ENCODE peak calls at places on chromosomes 1 and 21, in seven cellular contexts. One of them, this sample, is unnamed.
A peak's percentile ranks its signal among the peaks of the same experiment; 100 is the strongest.

GRCh38 chr1:66262233-66262632 is 271.7 kb upstream of the SGIP1 start:
- DNase-seq in CD8-positive, alpha-beta memory T cell: no peak
- DNase-seq in GM23338: no peak
- DNase-seq in suprapubic skin: peak; percentile 74
- DNase-seq in sigmoid colon: no peak
- DNase-seq in body of pancreas: no peak
- DNase-seq in left ventricle myocardium inferior: no peak
- DNase-seq in this sample: no peak

GRCh38 chr1:11383553-11384169 is 95.3 kb upstream of the DISP3 start:
- DNase-seq in sigmoid colon: no peak
- DNase-seq in CD8-positive, alpha-beta memory T cell: no peak
- DNase-seq in GM23338: no peak
- DNase-seq in body of pancreas: no peak
- DNase-seq in suprapubic skin: no peak
- DNase-seq in left ventricle myocardium inferior: no peak
- DNase-seq in this sample: no peak

GRCh38 chr1:37808369-37809319 is 636 bp upstream of the YRDC start:
- DNase-seq in body of pancreas: peak; percentile 90
- DNase-seq in GM23338: peak; percentile 59
- DNase-seq in suprapubic skin: peak; percentile 65
- DNase-seq in sigmoid colon: peak; percentile 86
- DNase-seq in CD8-positive, alpha-beta memory T cell: no peak
- DNase-seq in left ventricle myocardium inferior: peak; percentile 63
- DNase-seq in this sample: peak; percentile 88

GRCh38 chr1:112320035-112320429 is 76.0 kb upstream of the CTTNBP2NL start:
- DNase-seq in GM23338: no peak
- DNase-seq in suprapubic skin: no peak
- DNase-seq in body of pancreas: no peak
- DNase-seq in sigmoid colon: no peak
- DNase-seq in left ventricle myocardium inferior: no peak
- DNase-seq in CD8-positive, alpha-beta memory T cell: no peak
- DNase-seq in this sample: no peak

GRCh38 chr1:15459771-15460719 is 3.5 kb downstream of the CELA2A start:
- DNase-seq in body of pancreas: peak; percentile 57
- DNase-seq in CD8-positive, alpha-beta memory T cell: no peak
- DNase-seq in GM23338: no peak
- DNase-seq in suprapubic skin: no peak
- DNase-seq in left ventricle myocardium inferior: no peak
- DNase-seq in sigmoid colon: no peak
- DNase-seq in this sample: peak; percentile 90

GRCh38 chr1:228374711-228375577 is 31.7 kb downstream of the TRIM11 start:
- DNase-seq in sigmoid colon: peak; percentile 95
- DNase-seq in GM23338: no peak
- DNase-seq in left ventricle myocardium inferior: peak; percentile 87
- DNase-seq in suprapubic skin: peak; percentile 90
- DNase-seq in CD8-positive, alpha-beta memory T cell: no peak
- DNase-seq in body of pancreas: peak; percentile 54
- DNase-seq in this sample: peak; percentile 27

GRCh38 chr1:54453509-54453908 is 47.3 kb upstream of the SSBP3 start:
- DNase-seq in GM23338: no peak
- DNase-seq in sigmoid colon: peak; percentile 22
- DNase-seq in CD8-positive, alpha-beta memory T cell: no peak
- DNase-seq in suprapubic skin: no peak
- DNase-seq in left ventricle myocardium inferior: no peak
- DNase-seq in body of pancreas: no peak
- DNase-seq in this sample: no peak

GRCh38 chr21:44294391-44295162 is 5.3 kb upstream of the PFKL start:
- DNase-seq in left ventricle myocardium inferior: peak; percentile 91
- DNase-seq in suprapubic skin: no peak
- DNase-seq in body of pancreas: peak; percentile 45
- DNase-seq in GM23338: no peak
- DNase-seq in CD8-positive, alpha-beta memory T cell: peak; percentile 14
- DNase-seq in sigmoid colon: peak; percentile 93
- DNase-seq in this sample: peak; percentile 36

GRCh38 chr1:87330201-87330953 is 1.7 kb downstream of the LMO4 start:
- DNase-seq in suprapubic skin: peak; percentile 62
- DNase-seq in CD8-positive, alpha-beta memory T cell: peak; percentile 8
- DNase-seq in body of pancreas: peak; percentile 43
- DNase-seq in left ventricle myocardium inferior: no peak
- DNase-seq in GM23338: peak; percentile 79
- DNase-seq in sigmoid colon: peak; percentile 69
- DNase-seq in this sample: peak; percentile 50

GRCh38 chr1:203076031-203076511 is 9.7 kb downstream of the MYOG start:
- DNase-seq in GM23338: peak; percentile 71
- DNase-seq in left ventricle myocardium inferior: no peak
- DNase-seq in CD8-positive, alpha-beta memory T cell: no peak
- DNase-seq in suprapubic skin: no peak
- DNase-seq in body of pancreas: no peak
- DNase-seq in sigmoid colon: peak; percentile 65
- DNase-seq in this sample: no peak

GRCh38 chr1:210376836-210377377 is 48.2 kb downstream of the HHAT start:
- DNase-seq in body of pancreas: no peak
- DNase-seq in suprapubic skin: no peak
- DNase-seq in left ventricle myocardium inferior: no peak
- DNase-seq in CD8-positive, alpha-beta memory T cell: no peak
- DNase-seq in GM23338: no peak
- DNase-seq in sigmoid colon: no peak
- DNase-seq in this sample: no peak

GRCh38 chr1:202192770-202193613 is 607 bp upstream of the LGR6 start:
- DNase-seq in CD8-positive, alpha-beta memory T cell: peak; percentile 38
- DNase-seq in suprapubic skin: no peak
- DNase-seq in sigmoid colon: peak; percentile 77
- DNase-seq in GM23338: peak; percentile 88
- DNase-seq in body of pancreas: peak; percentile 67
- DNase-seq in left ventricle myocardium inferior: peak; percentile 50
- DNase-seq in this sample: peak; percentile 67

GRCh38 chr1:167207940-167208623 is 12.6 kb upstream of the POU2F1 start:
- DNase-seq in suprapubic skin: no peak
- DNase-seq in CD8-positive, alpha-beta memory T cell: no peak
- DNase-seq in GM23338: peak; percentile 37
- DNase-seq in body of pancreas: no peak
- DNase-seq in sigmoid colon: no peak
- DNase-seq in left ventricle myocardium inferior: no peak
- DNase-seq in this sample: no peak

GRCh38 chr1:39081266-39082139 is 55.4 kb downstream of the NDUFS5 start:
- DNase-seq in left ventricle myocardium inferior: peak; percentile 18
- DNase-seq in suprapubic skin: no peak
- DNase-seq in body of pancreas: peak; percentile 24
- DNase-seq in GM23338: no peak
- DNase-seq in sigmoid colon: no peak
- DNase-seq in CD8-positive, alpha-beta memory T cell: no peak
- DNase-seq in this sample: no peak

DNA sequence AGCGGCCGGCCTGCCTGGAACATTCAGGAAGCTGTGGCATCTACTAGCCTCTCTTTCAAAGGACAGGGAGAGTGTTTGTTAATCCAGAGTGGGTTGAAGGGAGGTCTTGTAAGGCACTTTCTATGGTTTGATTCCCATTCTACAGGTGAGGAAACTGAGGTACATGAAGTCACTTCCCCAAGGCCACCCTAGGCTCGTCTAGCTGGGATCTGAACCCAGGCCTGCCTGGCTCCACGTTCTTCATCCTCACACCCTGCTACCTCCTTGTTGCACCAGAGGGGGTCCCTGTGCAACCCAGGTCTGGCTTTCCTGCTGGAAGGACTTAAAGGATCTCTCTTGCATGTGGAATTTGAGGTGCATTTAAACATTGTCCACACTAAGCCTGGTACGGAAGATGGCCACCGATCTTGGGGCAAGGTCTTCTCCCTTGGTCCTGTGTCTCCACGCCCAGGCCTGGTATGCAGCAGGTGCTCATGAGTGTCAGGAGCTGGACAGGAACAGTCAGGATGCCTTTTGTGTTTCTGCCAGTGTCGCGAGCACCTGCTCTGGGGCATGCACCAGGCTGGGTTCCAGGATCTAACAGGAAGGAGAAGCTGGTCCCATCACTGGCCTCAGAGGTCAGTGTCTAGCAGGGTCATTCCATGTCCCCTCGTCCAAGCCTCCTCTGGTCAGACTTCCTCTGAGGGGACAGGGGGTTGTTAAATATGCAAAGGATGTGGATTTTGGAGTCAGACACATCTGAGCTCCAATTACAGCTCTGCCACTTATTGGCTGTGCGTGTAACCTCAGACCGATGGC is 103.2 kb upstream of the RUNX3 start:
- DNase-seq in sigmoid colon: no peak
- DNase-seq in GM23338: no peak
- DNase-seq in body of pancreas: no peak
- DNase-seq in suprapubic skin: no peak
- DNase-seq in left ventricle myocardium inferior: no peak
- DNase-seq in CD8-positive, alpha-beta memory T cell: no peak
- DNase-seq in this sample: no peak
- H3K27ac ChIP-seq in sigmoid colon: no peak overlapping the region
- H3K27ac ChIP-seq in GM23338: no peak overlapping the region
- H3K27ac ChIP-seq in body of pancreas: peak overlapping the region; percentile 38
- H3K27ac ChIP-seq in suprapubic skin: no peak overlapping the region
- H3K27ac ChIP-seq in left ventricle myocardium inferior: no peak overlapping the region
- H3K27ac ChIP-seq in CD8-positive, alpha-beta memory T cell: no peak overlapping the region
- H3K27ac ChIP-seq in this sample: no peak overlapping the region

GRCh38 chr1:235648954-235649721 is 446 bp downstream of the GNG4 start:
- DNase-seq in sigmoid colon: peak; percentile 64
- DNase-seq in suprapubic skin: no peak
- DNase-seq in CD8-positive, alpha-beta memory T cell: peak; percentile 58
- DNase-seq in body of pancreas: peak; percentile 72
- DNase-seq in GM23338: peak; percentile 92
- DNase-seq in left ventricle myocardium inferior: peak; percentile 34
- DNase-seq in this sample: peak; percentile 71
- H3K27ac ChIP-seq in sigmoid colon: no peak overlapping the region
- H3K27ac ChIP-seq in suprapubic skin: no peak overlapping the region
- H3K27ac ChIP-seq in CD8-positive, alpha-beta memory T cell: no peak overlapping the region
- H3K27ac ChIP-seq in body of pancreas: no peak overlapping the region
- H3K27ac ChIP-seq in GM23338: no peak overlapping the region
- H3K27ac ChIP-seq in left ventricle myocardium inferior: no peak overlapping the region
- H3K27ac ChIP-seq in this sample: peak overlapping the region; percentile 45

GRCh38 chr21:39114871-39115658 is 68.2 kb downstream of the PSMG1 start:
- DNase-seq in sigmoid colon: no peak
- DNase-seq in body of pancreas: no peak
- DNase-seq in suprapubic skin: no peak
- DNase-seq in CD8-positive, alpha-beta memory T cell: no peak
- DNase-seq in GM23338: no peak
- DNase-seq in left ventricle myocardium inferior: no peak
- DNase-seq in this sample: no peak

GRCh38 chr21:39118061-39118460 is 65.2 kb downstream of the PSMG1 start:
- DNase-seq in suprapubic skin: no peak
- DNase-seq in sigmoid colon: peak; percentile 21
- DNase-seq in left ventricle myocardium inferior: no peak
- DNase-seq in CD8-positive, alpha-beta memory T cell: no peak
- DNase-seq in body of pancreas: no peak
- DNase-seq in GM23338: no peak
- DNase-seq in this sample: no peak

GRCh38 chr21:39116761-39117425 is 66.4 kb downstream of the PSMG1 start:
- DNase-seq in CD8-positive, alpha-beta memory T cell: no peak
- DNase-seq in GM23338: no peak
- DNase-seq in suprapubic skin: no peak
- DNase-seq in sigmoid colon: peak; percentile 27
- DNase-seq in body of pancreas: no peak
- DNase-seq in left ventricle myocardium inferior: no peak
- DNase-seq in this sample: no peak

GRCh38 chr21:39117571-39117970 is 65.7 kb downstream of the PSMG1 start:
- DNase-seq in suprapubic skin: no peak
- DNase-seq in GM23338: no peak
- DNase-seq in CD8-positive, alpha-beta memory T cell: no peak
- DNase-seq in body of pancreas: no peak
- DNase-seq in left ventricle myocardium inferior: no peak
- DNase-seq in sigmoid colon: peak; percentile 42
- DNase-seq in this sample: no peak

DNA sequence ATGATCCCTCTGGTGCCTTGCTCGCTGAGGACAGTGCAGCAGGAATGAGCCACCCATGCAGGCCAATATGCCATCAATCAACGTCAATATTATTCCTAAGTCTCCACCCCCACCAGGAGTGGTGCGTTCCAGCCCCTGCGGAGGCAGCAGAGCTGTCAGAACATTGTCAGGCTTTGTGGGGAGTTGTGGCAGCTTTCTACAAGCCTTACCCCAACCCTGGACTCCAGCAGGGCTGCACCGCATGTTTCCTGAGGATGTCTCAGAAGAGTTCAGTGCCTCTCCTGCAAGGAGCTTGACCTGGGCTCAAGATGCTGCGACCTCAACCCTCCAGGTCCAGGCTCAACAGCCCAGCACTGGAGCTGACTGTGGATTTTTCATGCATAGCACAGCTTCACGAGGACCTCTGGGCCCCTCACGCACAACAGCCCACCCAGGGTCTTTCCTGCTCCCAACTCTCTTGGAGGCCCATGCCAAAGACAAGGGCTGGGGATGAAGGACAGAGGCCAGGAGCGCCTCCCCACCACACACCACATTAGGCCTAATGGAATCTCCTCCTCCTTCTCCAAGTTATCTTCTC is 67.5 kb downstream of the PSMG1 start:
- DNase-seq in GM23338: no peak
- DNase-seq in left ventricle myocardium inferior: no peak
- DNase-seq in body of pancreas: no peak
- DNase-seq in suprapubic skin: no peak
- DNase-seq in sigmoid colon: no peak
- DNase-seq in CD8-positive, alpha-beta memory T cell: no peak
- DNase-seq in this sample: no peak
- H3K27ac ChIP-seq in GM23338: no peak overlapping the region
- H3K27ac ChIP-seq in left ventricle myocardium inferior: no peak overlapping the region
- H3K27ac ChIP-seq in body of pancreas: no peak overlapping the region
- H3K27ac ChIP-seq in suprapubic skin: no peak overlapping the region
- H3K27ac ChIP-seq in sigmoid colon: no peak overlapping the region
- H3K27ac ChIP-seq in CD8-positive, alpha-beta memory T cell: no peak overlapping the region
- H3K27ac ChIP-seq in this sample: no peak overlapping the region

GRCh38 chr1:233905416-233906051 is 1.1 kb downstream of the SLC35F3 start:
- DNase-seq in sigmoid colon: no peak
- DNase-seq in suprapubic skin: no peak
- DNase-seq in CD8-positive, alpha-beta memory T cell: no peak
- DNase-seq in GM23338: peak; percentile 46
- DNase-seq in body of pancreas: no peak
- DNase-seq in left ventricle myocardium inferior: no peak
- DNase-seq in this sample: no peak

GRCh38 chr1:233904979-233905415 is 521 bp downstream of the SLC35F3 start:
- DNase-seq in suprapubic skin: no peak
- DNase-seq in GM23338: no peak
- DNase-seq in CD8-positive, alpha-beta memory T cell: no peak
- DNase-seq in left ventricle myocardium inferior: no peak
- DNase-seq in body of pancreas: peak; percentile 14
- DNase-seq in sigmoid colon: no peak
- DNase-seq in this sample: no peak

GRCh38 chr1:233907139-233907538 is 2.7 kb downstream of the SLC35F3 start:
- DNase-seq in suprapubic skin: no peak
- DNase-seq in GM23338: no peak
- DNase-seq in body of pancreas: no peak
- DNase-seq in CD8-positive, alpha-beta memory T cell: no peak
- DNase-seq in left ventricle myocardium inferior: no peak
- DNase-seq in sigmoid colon: no peak
- DNase-seq in this sample: no peak

GRCh38 chr1:233909195-233909594 is 4.7 kb downstream of the SLC35F3 start:
- DNase-seq in body of pancreas: no peak
- DNase-seq in suprapubic skin: no peak
- DNase-seq in sigmoid colon: no peak
- DNase-seq in CD8-positive, alpha-beta memory T cell: no peak
- DNase-seq in GM23338: no peak
- DNase-seq in left ventricle myocardium inferior: no peak
- DNase-seq in this sample: peak; percentile 4

DNA sequence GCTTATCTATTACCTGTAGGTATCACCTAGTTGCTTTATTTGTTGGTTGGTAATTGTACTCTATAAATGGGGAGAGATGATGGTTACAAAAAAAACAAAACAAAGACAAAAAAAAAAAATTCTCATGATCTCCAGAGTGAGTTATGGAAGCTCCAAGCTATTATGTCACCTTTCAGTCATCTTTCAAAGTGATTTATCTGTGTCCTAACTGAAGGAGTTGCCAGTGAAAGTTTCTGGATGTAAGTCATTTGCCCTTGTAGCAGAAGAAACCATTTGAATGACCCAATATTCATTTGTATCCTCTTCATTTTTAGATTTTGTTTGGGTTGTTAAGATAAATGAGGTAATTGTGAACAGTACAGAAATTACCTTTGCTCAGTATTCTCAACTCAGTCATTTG is 3.6 kb downstream of the SLC35F3 start:
- DNase-seq in left ventricle myocardium inferior: no peak
- DNase-seq in suprapubic skin: no peak
- DNase-seq in CD8-positive, alpha-beta memory T cell: no peak
- DNase-seq in GM23338: no peak
- DNase-seq in body of pancreas: no peak
- DNase-seq in sigmoid colon: no peak
- DNase-seq in this sample: no peak
- H3K27ac ChIP-seq in left ventricle myocardium inferior: no peak overlapping the region
- H3K27ac ChIP-seq in suprapubic skin: no peak overlapping the region
- H3K27ac ChIP-seq in CD8-positive, alpha-beta memory T cell: no peak overlapping the region
- H3K27ac ChIP-seq in GM23338: no peak overlapping the region
- H3K27ac ChIP-seq in body of pancreas: no peak overlapping the region
- H3K27ac ChIP-seq in sigmoid colon: no peak overlapping the region
- H3K27ac ChIP-seq in this sample: no peak overlapping the region

This sample was measured in SJCRH30.